ENCODE peak calls at places on chromosomes 3 and 15, in four cellular contexts. One of them, this sample, is unnamed.

GRCh38 chr3:131231710-131232348 is 149.7 kb upstream of the NUDT16 start:
- DNase-seq in NCI-H1436: peak
- DNase-seq in sciatic nerve: no peak
- DNase-seq in activated CD4-positive, alpha-beta T cell treated with anti-CD3 and anti-CD28 coated beads, Interleukin-2, amount 10 ng/mL, durations not matched to agents 7 days and 5 days: no peak
- DNase-seq in this sample: peak

GRCh38 chr3:179233043-179233442 is 17.9 kb downstream of the KCNMB3 start:
- DNase-seq in activated CD4-positive, alpha-beta T cell treated with anti-CD3 and anti-CD28 coated beads, Interleukin-2, amount 10 ng/mL, durations not matched to agents 7 days and 5 days: no peak
- DNase-seq in NCI-H1436: no peak
- DNase-seq in sciatic nerve: no peak
- DNase-seq in this sample: no peak

GRCh38 chr3:112486811-112487505 is 12.3 kb downstream of the BTLA start:
- DNase-seq in sciatic nerve: no peak
- DNase-seq in NCI-H1436: no peak
- DNase-seq in activated CD4-positive, alpha-beta T cell treated with anti-CD3 and anti-CD28 coated beads, Interleukin-2, amount 10 ng/mL, durations not matched to agents 7 days and 5 days: no peak
- DNase-seq in this sample: no peak

GRCh38 chr3:42010530-42010929 is 48.6 kb upstream of the ULK4 start:
- DNase-seq in sciatic nerve: no peak
- DNase-seq in activated CD4-positive, alpha-beta T cell treated with anti-CD3 and anti-CD28 coated beads, Interleukin-2, amount 10 ng/mL, durations not matched to agents 7 days and 5 days: no peak
- DNase-seq in NCI-H1436: no peak
- DNase-seq in this sample: no peak

GRCh38 chr3:30805695-30806094 is 88.8 kb downstream of the GADL1 start:
- DNase-seq in NCI-H1436: no peak
- DNase-seq in sciatic nerve: no peak
- DNase-seq in activated CD4-positive, alpha-beta T cell treated with anti-CD3 and anti-CD28 coated beads, Interleukin-2, amount 10 ng/mL, durations not matched to agents 7 days and 5 days: no peak
- DNase-seq in this sample: no peak

GRCh38 chr3:78221300-78221699 is 1181.4 kb downstream of the ROBO2 start:
- DNase-seq in NCI-H1436: no peak
- DNase-seq in sciatic nerve: no peak
- DNase-seq in activated CD4-positive, alpha-beta T cell treated with anti-CD3 and anti-CD28 coated beads, Interleukin-2, amount 10 ng/mL, durations not matched to agents 7 days and 5 days: no peak
- DNase-seq in this sample: no peak

GRCh38 chr15:31402511-31403056 is 75.9 kb downstream of the KLF13 start:
- DNase-seq in activated CD4-positive, alpha-beta T cell treated with anti-CD3 and anti-CD28 coated beads, Interleukin-2, amount 10 ng/mL, durations not matched to agents 7 days and 5 days: no peak
- DNase-seq in sciatic nerve: peak
- DNase-seq in NCI-H1436: peak
- DNase-seq in this sample: no peak

GRCh38 chr3:128547368-128547987 is 54.5 kb upstream of the GATA2 start:
- DNase-seq in NCI-H1436: no peak
- DNase-seq in sciatic nerve: no peak
- DNase-seq in activated CD4-positive, alpha-beta T cell treated with anti-CD3 and anti-CD28 coated beads, Interleukin-2, amount 10 ng/mL, durations not matched to agents 7 days and 5 days: no peak
- DNase-seq in this sample: no peak

GRCh38 chr3:177852001-177852400 is 654.7 kb upstream of the TBL1XR1 start:
- DNase-seq in activated CD4-positive, alpha-beta T cell treated with anti-CD3 and anti-CD28 coated beads, Interleukin-2, amount 10 ng/mL, durations not matched to agents 7 days and 5 days: no peak
- DNase-seq in sciatic nerve: no peak
- DNase-seq in NCI-H1436: no peak
- DNase-seq in this sample: no peak

This sample was measured in A549.